ENCODE peak calls at places on chromosomes 5 and 9, in five cellular contexts. D, R, J, O and L are unnamed samples.
A peak's percentile ranks its signal among the peaks of the same experiment; 100 is the strongest.

GRCh38 chr5:75656311-75657003 is 45.2 kb downstream of the ANKDD1B start:
- DNase-seq in D (no peak), R (no peak), J (peak; percentile 72), O (no peak), L (no peak)

GRCh38 chr9:93027750-93028149 is 30.8 kb upstream of the SUSD3 start:
- DNase-seq in D (no peak), R (no peak), J (no peak), O (no peak), L (no peak)

GRCh38 chr9:82581516-82581915 is 481.4 kb downstream of the RASEF start:
- DNase-seq in D (no peak), R (no peak), J (no peak), O (no peak), L (no peak)

GRCh38 chr5:43635374-43635773 is 32.4 kb downstream of the NNT start:
- DNase-seq in D (no peak), R (no peak), J (peak; percentile 30), O (no peak), L (no peak)

GRCh38 chr5:32507738-32508434 is 63.3 kb upstream of the ZFR start:
- DNase-seq in D (no peak), R (no peak), J (peak; percentile 89), O (no peak), L (no peak)

GRCh38 chr5:76960004-76960625 is 7.3 kb downstream of the CRHBP start:
- DNase-seq in D (no peak), R (no peak), J (peak; percentile 87), O (peak; percentile 13), L (no peak)

GRCh38 chr5:130871346-130872086 is 293.5 kb downstream of the HINT1 start:
- DNase-seq in D (peak; percentile 62), R (peak; percentile 27), J (peak; percentile 1), O (peak; percentile 27), L (no peak)

GRCh38 chr9:23941051-23941450 is 115.0 kb upstream of the ELAVL2 start:
- DNase-seq in D (no peak), R (no peak), J (no peak), O (no peak), L (no peak)

GRCh38 chr5:28576022-28576421 is 1537.6 kb upstream of the CDH9 start:
- DNase-seq in D (no peak), R (no peak), J (peak; percentile 7), O (no peak), L (no peak)

GRCh38 chr9:113155911-113156559 is 5.2 kb downstream of the SLC31A2 start:
- DNase-seq in D (no peak), R (peak; percentile 12), J (no peak), O (no peak), L (no peak)

GRCh38 chr9:128276574-128277270 is 646 bp downstream of the SWI5 start:
- DNase-seq in D (no peak), R (no peak), J (peak; percentile 55), O (peak; percentile 45), L (peak; percentile 55)

GRCh38 chr9:93286252-93287188 is 102.6 kb downstream of the WNK2 start:
- DNase-seq in D (no peak), R (no peak), J (no peak), O (no peak), L (no peak)

GRCh38 chr9:106885451-106885850 is 22.5 kb downstream of the ZNF462 start:
- DNase-seq in D (no peak), R (no peak), J (peak; percentile 92), O (no peak), L (no peak)

GRCh38 chr5:66516535-66516934 is 79.7 kb upstream of the MAST4 start:
- DNase-seq in D (no peak), R (no peak), J (no peak), O (no peak), L (no peak)

GRCh38 chr5:52674815-52675545 is 112.7 kb upstream of the ITGA1 start:
- DNase-seq in D (no peak), R (no peak), J (peak; percentile 93), O (no peak), L (no peak)

GRCh38 chr9:89872913-89873707 is 268.3 kb downstream of the GADD45G start:
- DNase-seq in D (no peak), R (no peak), J (no peak), O (no peak), L (peak; percentile 37)

GRCh38 chr5:143311428-143311827 is 92.1 kb downstream of the NR3C1 start:
- DNase-seq in D (no peak), R (no peak), J (peak; percentile 91), O (no peak), L (no peak)

GRCh38 chr5:124910354-124911016 is 164.0 kb upstream of the ZNF608 start:
- DNase-seq in D (no peak), R (no peak), J (no peak), O (no peak), L (no peak)

GRCh38 chr9:27537027-27537435 is 7.4 kb upstream of the MOB3B start:
- DNase-seq in D (no peak), R (no peak), J (no peak), O (no peak), L (no peak)

GRCh38 chr5:180639743-180640300 is 9.6 kb downstream of the FLT4 start:
- DNase-seq in D (no peak), R (no peak), J (no peak), O (peak; percentile 10), L (no peak)

GRCh38 chr9:92943062-92943616 is 4.2 kb upstream of the FGD3 start:
- DNase-seq in D (no peak), R (no peak), J (no peak), O (no peak), L (no peak)

GRCh38 chr9:122580360-122580759 is 2.8 kb downstream of the OR1L8 start:
- DNase-seq in D (no peak), R (no peak), J (peak; percentile 72), O (no peak), L (no peak)

GRCh38 chr9:38708759-38709158 is 11.2 kb downstream of the FAM240B start:
- DNase-seq in D (no peak), R (no peak), J (peak; percentile 82), O (no peak), L (no peak)

GRCh38 chr5:59598547-59598874 is 295.0 kb downstream of the PDE4D start:
- DNase-seq in D (no peak), R (no peak), J (peak; percentile 54), O (no peak), L (no peak)

GRCh38 chr5:157366741-157367684 is 93.0 kb upstream of the NIPAL4 start:
- DNase-seq in D (peak; percentile 47), R (no peak), J (peak; percentile 64), O (peak; percentile 33), L (no peak)

GRCh38 chr5:20276061-20276958 is 288.3 kb upstream of the CDH18 start:
- DNase-seq in D (no peak), R (no peak), J (peak; percentile 91), O (no peak), L (no peak)

GRCh38 chr5:15797116-15797515 is 297.1 kb downstream of the FBXL7 start:
- DNase-seq in D (no peak), R (no peak), J (no peak), O (no peak), L (no peak)

GRCh38 chr9:85569988-85570387 is 171.8 kb downstream of the AGTPBP1 start:
- DNase-seq in D (no peak), R (no peak), J (peak; percentile 61), O (no peak), L (no peak)

GRCh38 chr9:8859416-8859815 is 1059.8 kb upstream of the DMAC1 start:
- DNase-seq in D (no peak), R (no peak), J (no peak), O (no peak), L (no peak)

GRCh38 chr5:68898961-68899471 is 194.8 kb upstream of the SLC30A5 start:
- DNase-seq in D (no peak), R (no peak), J (peak; percentile 87), O (no peak), L (no peak)

GRCh38 chr5:167888395-167888794 is 403.1 kb upstream of the WWC1 start:
- DNase-seq in D (no peak), R (no peak), J (no peak), O (no peak), L (no peak)